ENCODE peak calls at places on chromosomes 16 and 17, in four cellular contexts. Z, L, W and X are unnamed samples.

GRCh38 chr16:8572919-8573724 is 17.2 kb downstream of the TMEM114 start:
- DNase-seq in L (peak; percentile 47), Z (no peak), W (peak; percentile 35), X (peak; percentile 37)

GRCh38 chr16:60605176-60605575 is 1431.1 kb downstream of the CDH8 start:
- DNase-seq in W (no peak), Z (no peak), L (no peak), X (no peak)

GRCh38 chr17:82098939-82099765 is 1.1 kb upstream of the FASN start:
- DNase-seq in L (peak; percentile 42), Z (no peak), W (no peak), X (no peak)

GRCh38 chr17:60139438-60140285 is 10.1 kb upstream of the CA4 start:
- DNase-seq in W (peak; percentile 20), L (peak; percentile 27), Z (peak; percentile 76), X (peak; percentile 80)

GRCh38 chr16:10509534-10510025 is 70.8 kb downstream of the EMP2 start:
- DNase-seq in L (peak; percentile 74), W (peak; percentile 71), Z (peak; percentile 71), X (peak; percentile 81)

GRCh38 chr16:81834868-81835267 is 55.8 kb downstream of the PLCG2 start:
- DNase-seq in L (no peak), W (no peak), Z (no peak), X (no peak)

GRCh38 chr17:75477493-75477862 is 21.0 kb downstream of the TMEM94 start:
- DNase-seq in W (no peak), Z (no peak), L (no peak), X (no peak)

GRCh38 chr17:5019475-5019956 is 15.7 kb downstream of the SLC52A1 start:
- DNase-seq in W (no peak), L (peak; percentile 36), Z (no peak), X (no peak)

GRCh38 chr17:66422181-66422580 is 119.8 kb downstream of the PRKCA start:
- DNase-seq in L (no peak), W (no peak), Z (no peak), X (no peak)

GRCh38 chr17:19553036-19553435 is 19.4 kb downstream of the SLC47A1 start:
- DNase-seq in Z (no peak), W (no peak), L (no peak), X (no peak)

GRCh38 chr16:8864480-8864879 is 4.3 kb downstream of the CARHSP1 start:
- DNase-seq in Z (no peak), W (no peak), L (no peak), X (no peak)

GRCh38 chr16:57721765-57722499 is 13.6 kb upstream of the KATNB1 start:
- DNase-seq in L (no peak), Z (no peak), W (no peak), X (no peak)

GRCh38 chr16:86520317-86521210 is 10.2 kb downstream of the FOXF1 start:
- DNase-seq in L (no peak), W (no peak), Z (no peak), X (no peak)

GRCh38 chr16:31452631-31453106 is 6.6 kb upstream of the ARMC5 start:
- DNase-seq in Z (no peak), L (no peak), W (peak; percentile 63), X (peak; percentile 40)

GRCh38 chr17:45332989-45333701 is 16.3 kb upstream of the MAP3K14 start:
- DNase-seq in W (no peak), L (no peak), Z (no peak), X (no peak)

GRCh38 chr17:21183468-21183867 is 30.5 kb downstream of the TMEM11 start:
- DNase-seq in Z (no peak), L (no peak), W (no peak), X (no peak)

GRCh38 chr16:87922250-87922871 is 14.0 kb downstream of the CA5A start:
- DNase-seq in W (no peak), L (no peak), Z (peak; percentile 58), X (peak; percentile 74)

GRCh38 chr16:82329070-82329469 is 159.0 kb upstream of the MPHOSPH6 start:
- DNase-seq in Z (no peak), L (no peak), W (no peak), X (no peak)

GRCh38 chr17:69287168-69287567 is 39.8 kb downstream of the ABCA5 start:
- DNase-seq in W (no peak), L (no peak), Z (no peak), X (no peak)

GRCh38 chr17:66720567-66720966 is 114.3 kb upstream of the CACNG5 start:
- DNase-seq in L (no peak), W (no peak), Z (no peak), X (no peak)

GRCh38 chr16:3642397-3643094 is 11.9 kb upstream of the DNASE1 start:
- DNase-seq in Z (no peak), L (no peak), W (no peak), X (peak; percentile 11)

GRCh38 chr16:8512941-8513624 is 77.2 kb downstream of the TMEM114 start:
- DNase-seq in L (no peak), W (no peak), Z (no peak), X (no peak)

GRCh38 chr17:17935321-17936271 is 36.6 kb downstream of the TOM1L2 start:
- DNase-seq in Z (no peak), W (no peak), L (no peak), X (no peak)

GRCh38 chr16:9007177-9007794 is 43.6 kb upstream of the USP7 start:
- DNase-seq in Z (no peak), W (no peak), L (no peak), X (no peak)

GRCh38 chr16:11253009-11253994 is 2.7 kb downstream of the SOCS1 start:
- DNase-seq in Z (no peak), L (peak; percentile 51), W (no peak), X (no peak)

GRCh38 chr17:63488851-63489250 is 12.0 kb downstream of the ACE start:
- DNase-seq in W (no peak), L (no peak), Z (no peak), X (no peak)

GRCh38 chr16:68028996-68029395 is 5.9 kb downstream of the DUS2 start:
- DNase-seq in W (no peak), L (no peak), Z (no peak), X (no peak)

GRCh38 chr16:68037820-68038597 is 14.9 kb downstream of the DUS2 start:
- DNase-seq in W (no peak), Z (no peak), L (no peak), X (no peak)

GRCh38 chr16:68031951-68032350 is 8.9 kb downstream of the DUS2 start:
- DNase-seq in W (no peak), Z (no peak), L (no peak), X (no peak)

GRCh38 chr16:68035227-68035626 is 12.1 kb downstream of the DUS2 start:
- DNase-seq in W (no peak), Z (no peak), L (no peak), X (no peak)

DNA sequence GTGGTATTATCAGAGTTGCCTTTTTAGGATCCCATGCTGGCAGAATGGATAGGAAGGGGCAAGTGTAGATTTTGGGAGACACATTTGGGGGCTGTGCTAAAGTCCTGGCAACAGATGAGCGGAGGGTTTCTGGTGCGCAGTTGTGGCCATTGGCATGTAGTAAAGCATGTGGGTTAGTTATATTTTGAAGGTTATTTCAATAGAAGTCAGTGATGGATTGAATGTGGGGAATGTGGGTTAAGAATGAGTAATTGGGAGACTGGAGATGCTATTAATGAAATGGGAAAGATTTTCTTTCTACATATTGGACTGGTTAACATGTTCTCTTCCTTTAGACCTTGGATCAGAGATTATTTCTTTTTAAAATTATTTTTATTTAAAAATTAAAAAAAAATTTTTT is 10.0 kb downstream of the DUS2 start:
- DNase-seq in Z (no peak), W (no peak), L (no peak), X (no peak)
- H3K4me3 ChIP-seq in Z (no peak overlapping the region), W (no peak overlapping the region), L (no peak overlapping the region), X (no peak overlapping the region)

GRCh38 chr17:31273511-31273910 is 23.5 kb downstream of the OMG start:
- DNase-seq in Z (no peak), L (no peak), W (no peak), X (no peak)
- H3K4me3 ChIP-seq in Z (no peak overlapping the region), L (no peak overlapping the region), W (no peak overlapping the region), X (no peak overlapping the region)

GRCh38 chr16:67393111-67393789 is at the start of gene TPPP3:
- DNase-seq in Z (peak; percentile 93), W (peak; percentile 91), L (no peak), X (peak; percentile 92)
- H3K4me3 ChIP-seq in Z (peak within 1 kb of the TSS; percentile 67), W (peak within 1 kb of the TSS; percentile 38), L (no peak within 1 kb of the TSS), X (peak within 1 kb of the TSS; percentile 2)

GRCh38 chr17:50166518-50167181 is 845 bp downstream of the SGCA start:
- DNase-seq in W (no peak), Z (no peak), L (no peak), X (no peak)

GRCh38 chr17:50164697-50164988 is 1.2 kb upstream of the SGCA start:
- DNase-seq in W (no peak), L (no peak), Z (no peak), X (no peak)

GRCh38 chr17:50165466-50165865 is 339 bp upstream of the SGCA start:
- DNase-seq in W (no peak), Z (no peak), L (no peak), X (no peak)

GRCh38 chr17:50165066-50165465 is 739 bp upstream of the SGCA start:
- DNase-seq in W (no peak), Z (no peak), L (no peak), X (no peak)

DNA sequence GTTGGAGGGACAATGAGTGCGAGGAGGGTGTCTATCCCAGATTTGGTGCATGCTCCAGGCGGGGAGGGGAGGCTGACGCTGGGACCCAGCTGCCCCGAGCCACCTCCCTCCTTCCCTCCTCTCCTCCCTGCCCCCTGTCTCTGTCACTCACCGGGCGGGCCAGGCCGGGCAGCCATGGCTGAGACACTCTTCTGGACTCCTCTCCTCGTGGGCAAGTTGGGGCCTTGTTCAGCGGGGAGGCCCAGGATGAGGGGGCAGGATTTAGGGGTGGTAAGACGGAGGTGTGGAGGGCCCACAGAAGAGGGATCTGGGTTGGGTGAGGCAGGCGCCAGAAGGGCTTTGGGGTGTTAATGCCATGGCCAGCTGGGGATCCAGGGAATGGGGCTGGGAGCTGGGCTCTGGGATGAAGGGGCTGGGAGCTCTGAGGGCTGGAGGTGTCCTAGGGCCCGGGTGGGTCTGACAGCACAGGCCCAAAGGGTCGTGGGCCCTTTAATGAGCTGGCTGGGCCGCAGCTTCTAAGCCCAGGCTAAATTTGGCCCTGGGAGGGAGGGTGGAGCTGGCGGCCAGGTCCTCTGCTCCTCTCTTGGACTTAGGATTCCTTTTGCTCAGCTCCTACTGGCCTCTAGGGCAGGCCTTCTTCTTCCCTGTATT is at the start of gene SGCA:
- DNase-seq in Z (peak; percentile 67), L (no peak), W (no peak), X (no peak)
- H3K4me3 ChIP-seq in Z (peak within 1 kb of the TSS; percentile 64), L (no peak within 1 kb of the TSS), W (no peak within 1 kb of the TSS), X (no peak within 1 kb of the TSS)

GRCh38 chr16:21037168-21037567 is 113.5 kb downstream of the DNAH3 start:
- DNase-seq in W (no peak), Z (no peak), L (no peak), X (no peak)

GRCh38 chr16:21033264-21033663 is 117.4 kb downstream of the DNAH3 start:
- DNase-seq in L (no peak), Z (no peak), W (no peak), X (no peak)

GRCh38 chr16:21036471-21036870 is 114.2 kb downstream of the DNAH3 start:
- DNase-seq in W (no peak), L (no peak), Z (no peak), X (no peak)

GRCh38 chr16:21037736-21038135 is 112.9 kb downstream of the DNAH3 start:
- DNase-seq in L (no peak), W (no peak), Z (no peak), X (no peak)

DNA sequence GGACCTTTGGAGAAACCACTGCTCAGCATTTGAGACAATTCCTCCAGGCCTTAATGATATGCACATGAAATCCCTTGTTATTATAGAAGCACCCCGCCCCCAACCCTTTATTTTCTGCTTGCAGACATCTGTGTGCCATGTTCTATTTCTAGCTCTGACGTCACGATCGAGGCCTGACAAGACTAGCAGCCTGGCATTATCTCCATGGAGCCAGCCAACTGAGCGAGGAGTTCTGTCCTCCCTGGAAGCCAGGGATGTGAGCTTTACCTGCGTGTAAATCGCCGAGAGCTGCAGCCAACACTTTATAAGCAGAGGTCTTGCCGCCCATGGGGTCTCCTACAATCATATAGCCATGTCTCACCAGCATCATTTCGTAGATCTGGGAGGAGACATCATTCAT is 116.9 kb downstream of the DNAH3 start:
- DNase-seq in Z (peak; percentile 74), W (no peak), L (no peak), X (no peak)
- H3K4me3 ChIP-seq in Z (no peak overlapping the region), W (no peak overlapping the region), L (no peak overlapping the region), X (no peak overlapping the region)